ENCODE peak calls at places on chromosomes 11 and 22, in seven cellular contexts. Y is IMR-90, K is H1, N is neuronal stem cell, R is mesenchymal stem cell, G is mesendoderm, X is trophoblast cell. B is an unnamed sample.

GRCh38 chr22:38144025-38144405 is 33.5 kb upstream of the BAIAP2L2 start:
- DNase-seq in X (no peak), N (no peak), K (no peak), Y (no peak), G (peak), R (no peak), B (peak)

GRCh38 chr11:127587511-127587910 is 586.9 kb upstream of the KIRREL3 start:
- DNase-seq in K (no peak), Y (no peak), G (no peak), N (no peak), X (no peak), R (no peak), B (no peak)

GRCh38 chr11:69075421-69076128 is 26.8 kb downstream of the TPCN2 start:
- DNase-seq in X (peak), R (peak), N (no peak), Y (peak), K (no peak), G (no peak), B (no peak)

GRCh38 chr11:57458410-57459111 is 1.8 kb upstream of the RTN4RL2 start:
- DNase-seq in X (peak), G (peak), Y (peak), R (peak), K (no peak), N (no peak), B (peak)

GRCh38 chr22:45974498-45974897 is 2.5 kb downstream of the WNT7B start:
- DNase-seq in N (no peak), X (no peak), K (no peak), G (no peak), Y (no peak), R (no peak), B (no peak)

GRCh38 chr11:14095882-14096281 is 133.4 kb downstream of the SPON1 start:
- DNase-seq in Y (no peak), R (no peak), X (no peak), G (no peak), K (no peak), N (no peak), B (no peak)

GRCh38 chr11:36455658-36456111 is 54.4 kb downstream of the TRAF6 start:
- DNase-seq in G (peak), Y (peak), K (no peak), N (peak), R (peak), X (peak), B (no peak)

GRCh38 chr11:77309401-77310085 is 8.1 kb upstream of the GDPD4 start:
- DNase-seq in G (no peak), R (no peak), N (no peak), X (no peak), K (no peak), Y (peak), B (no peak)

GRCh38 chr11:1443737-1444136 is 42.8 kb downstream of the MOB2 start:
- DNase-seq in R (no peak), Y (no peak), N (no peak), K (no peak), G (no peak), X (no peak), B (no peak)

GRCh38 chr11:32890843-32891656 is 1.6 kb upstream of the QSER1 start:
- DNase-seq in X (peak), R (no peak), K (no peak), N (no peak), Y (no peak), G (peak), B (peak)

GRCh38 chr22:45179276-45180049 is 15.7 kb downstream of the NUP50 start:
- DNase-seq in X (no peak), G (no peak), Y (no peak), N (no peak), K (no peak), R (no peak), B (no peak)

GRCh38 chr11:130646881-130647280 is 198.4 kb downstream of the ADAMTS15 start:
- DNase-seq in X (no peak), N (no peak), K (no peak), G (no peak), Y (no peak), R (no peak), B (no peak)

GRCh38 chr11:68806931-68807844 is 34.5 kb downstream of the CPT1A start:
- DNase-seq in G (no peak), K (no peak), X (peak), R (peak), N (no peak), Y (peak), B (no peak)

GRCh38 chr22:42399315-42400271 is 32.6 kb downstream of the NFAM1 start:
- DNase-seq in Y (no peak), N (peak), R (peak), G (peak), K (no peak), X (no peak), B (peak)

GRCh38 chr11:38547464-38547863 is 1949.4 kb upstream of the RAG2 start:
- DNase-seq in N (no peak), K (no peak), R (peak), G (no peak), X (no peak), Y (no peak), B (no peak)

GRCh38 chr22:38006906-38007305 is 22.6 kb upstream of the SOX10 start:
- DNase-seq in K (no peak), N (no peak), X (no peak), G (no peak), R (no peak), Y (no peak), B (no peak)

GRCh38 chr22:23248583-23248982 is 68.3 kb downstream of the BCR start:
- DNase-seq in N (no peak), G (peak), X (no peak), K (no peak), R (no peak), Y (peak), B (peak)

GRCh38 chr22:43088979-43089717 is at the start of gene TTLL1:
- DNase-seq in N (peak), Y (peak), G (peak), X (peak), R (peak), K (peak), B (peak)

GRCh38 chr22:50340157-50340879 is 2.8 kb upstream of the PPP6R2 start:
- DNase-seq in R (peak), K (no peak), Y (no peak), G (peak), N (no peak), X (peak), B (no peak)

GRCh38 chr11:76288166-76288978 is 82.1 kb upstream of the WNT11 start:
- DNase-seq in K (no peak), R (no peak), Y (no peak), X (no peak), G (no peak), N (no peak), B (no peak)

GRCh38 chr22:26579331-26579886 is 10.5 kb downstream of the TPST2 start:
- DNase-seq in X (no peak), G (no peak), R (no peak), N (no peak), Y (no peak), K (no peak), B (no peak)

GRCh38 chr11:44372989-44373388 is 63.0 kb upstream of the ALX4 start:
- DNase-seq in X (no peak), N (no peak), G (peak), Y (no peak), R (no peak), K (no peak), B (no peak)

GRCh38 chr11:22976146-22976545 is 115.9 kb upstream of the CCDC179 start:
- DNase-seq in R (peak), G (peak), N (no peak), K (no peak), X (peak), Y (peak), B (no peak)

GRCh38 chr11:24181395-24182047 is 315.3 kb upstream of the LUZP2 start:
- DNase-seq in N (no peak), K (no peak), R (no peak), X (no peak), G (no peak), Y (no peak), B (no peak)

GRCh38 chr11:2843551-2843950 is 42.0 kb downstream of the CDKN1C start:
- DNase-seq in N (no peak), G (no peak), X (no peak), Y (no peak), R (no peak), K (no peak), B (no peak)

GRCh38 chr11:2841411-2842190 is 44.0 kb downstream of the CDKN1C start:
- DNase-seq in G (no peak), K (no peak), N (no peak), X (no peak), R (no peak), Y (no peak), B (no peak)

GRCh38 chr11:2844996-2845395 is 40.6 kb downstream of the CDKN1C start:
- DNase-seq in N (no peak), X (no peak), Y (no peak), K (no peak), R (no peak), G (no peak), B (no peak)

GRCh38 chr11:2844116-2844515 is 41.5 kb downstream of the CDKN1C start:
- DNase-seq in N (no peak), G (no peak), R (no peak), K (no peak), Y (no peak), X (no peak), B (no peak)

GRCh38 chr11:2842876-2843275 is 42.7 kb downstream of the CDKN1C start:
- DNase-seq in R (no peak), Y (no peak), N (no peak), X (no peak), G (no peak), K (no peak), B (no peak)
- H4K8ac ChIP-seq in R (no peak), Y (no peak), N (no peak), X (no peak), G (no peak), K (no peak), B (no peak)

GRCh38 chr11:91243630-91244029 is 981.0 kb upstream of the FAT3 start:
- DNase-seq in N (no peak), K (no peak), X (no peak), Y (no peak), G (no peak), R (no peak), B (no peak)

GRCh38 chr11:91239359-91239758 is 985.3 kb upstream of the FAT3 start:
- DNase-seq in G (peak), Y (no peak), K (peak), N (no peak), R (no peak), X (no peak), B (no peak)

GRCh38 chr11:91248199-91248807 is 976.3 kb upstream of the FAT3 start:
- DNase-seq in Y (peak), K (no peak), N (peak), X (peak), R (peak), G (peak), B (no peak)

GRCh38 chr11:91243065-91243464 is 981.6 kb upstream of the FAT3 start:
- DNase-seq in K (no peak), Y (peak), G (no peak), N (no peak), R (no peak), X (no peak), B (no peak)

GRCh38 chr11:91244921-91245320 is 979.7 kb upstream of the FAT3 start:
- DNase-seq in N (no peak), K (no peak), R (no peak), G (no peak), X (no peak), Y (no peak), B (no peak)
- H4K8ac ChIP-seq in N (no peak), K (no peak), R (no peak), G (no peak), X (no peak), Y (no peak), B (no peak)

DNA sequence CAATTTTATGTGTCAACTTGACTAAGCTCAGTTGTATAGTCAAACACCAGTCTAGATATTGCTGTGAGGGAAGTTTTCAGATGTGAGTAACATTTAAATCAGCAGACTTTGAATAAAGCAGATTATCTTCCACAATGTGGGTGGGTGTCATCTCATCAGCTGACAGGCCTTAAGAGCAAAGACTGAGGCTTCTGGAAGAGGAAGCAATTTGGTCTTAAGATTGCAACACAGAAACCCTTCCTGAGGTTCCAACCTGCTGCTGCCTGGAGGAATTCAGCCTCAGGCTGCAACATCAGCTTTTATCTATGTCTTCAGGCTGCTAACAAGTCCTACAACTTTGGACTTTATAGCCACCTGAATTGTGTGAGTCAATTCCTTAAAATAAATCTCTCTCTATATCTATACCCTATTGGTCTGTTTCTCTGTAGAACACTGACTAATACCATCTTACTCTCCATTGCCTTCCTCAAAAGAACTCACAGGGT is 277.2 kb upstream of the PLET1 start:
- DNase-seq in X (peak), R (no peak), K (no peak), N (no peak), Y (no peak), G (no peak), B (no peak)
- H4K8ac ChIP-seq in X (no peak), R (no peak), K (no peak), N (no peak), Y (no peak), G (no peak), B (no peak)

DNA sequence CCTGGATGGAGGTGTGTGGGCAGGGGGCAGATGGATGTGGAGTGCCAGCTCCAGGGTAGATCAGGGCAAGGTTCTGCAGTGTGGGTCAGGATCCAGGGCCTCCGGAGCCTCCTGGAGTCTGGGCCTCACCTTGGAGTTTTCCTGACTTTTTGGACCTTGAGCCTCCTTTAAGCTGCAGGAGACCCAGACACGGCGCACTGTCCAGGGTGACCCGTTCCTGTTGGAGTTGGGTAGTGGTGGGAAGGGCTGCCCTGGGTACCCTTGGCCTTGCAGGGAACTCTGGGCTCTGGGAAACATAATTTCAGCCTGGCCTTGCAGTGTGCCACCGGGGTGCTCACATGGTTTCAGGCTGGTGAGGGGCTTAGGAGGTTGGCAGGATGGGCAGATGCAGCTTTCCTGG is 17.0 kb downstream of the MGAT3 start:
- DNase-seq in K (no peak), R (no peak), G (no peak), N (no peak), X (peak), Y (no peak), B (no peak)
- H4K8ac ChIP-seq in K (no peak), R (no peak), G (no peak), N (no peak), X (peak), Y (peak), B (no peak)

GRCh38 chr11:94821439-94821838 is 53.3 kb downstream of the AMOTL1 start:
- DNase-seq in R (no peak), X (no peak), G (no peak), Y (no peak), K (no peak), N (no peak), B (no peak)
- H4K8ac ChIP-seq in R (no peak), X (no peak), G (no peak), Y (no peak), K (no peak), N (no peak), B (no peak)